ENCODE peak calls at places on chromosome 15, in four cellular contexts. One of them, this sample, is unnamed. For H3K4me1 and H3K36me3, the result is how much of the 10 kb centered on the place peaks cover.

GRCh38 chr15:40771242-40771641 is 1.5 kb downstream of the C15orf62 start:
- DNase-seq in sigmoid colon: no peak
- DNase-seq in GM23248: no peak
- DNase-seq in psoas muscle: no peak
- DNase-seq in this sample: no peak

GRCh38 chr15:77836901-77837648 is 204.4 kb upstream of the LINGO1 start:
- DNase-seq in GM23248: no peak
- DNase-seq in sigmoid colon: peak
- DNase-seq in psoas muscle: peak
- DNase-seq in this sample: peak

GRCh38 chr15:43093026-43093425 is 12.8 kb downstream of the UBR1 start:
- DNase-seq in sigmoid colon: no peak
- DNase-seq in GM23248: peak
- DNase-seq in psoas muscle: no peak
- DNase-seq in this sample: no peak

GRCh38 chr15:99296386-99296785 is 45.1 kb downstream of the LRRC28 start:
- DNase-seq in psoas muscle: no peak
- DNase-seq in sigmoid colon: no peak
- DNase-seq in GM23248: peak
- DNase-seq in this sample: no peak

GRCh38 chr15:78992416-78993256 is 47.8 kb upstream of the CTSH start:
- DNase-seq in GM23248: no peak
- DNase-seq in sigmoid colon: no peak
- DNase-seq in psoas muscle: no peak
- DNase-seq in this sample: peak

GRCh38 chr15:85649372-85649771 is 145.4 kb downstream of the KLHL25 start:
- DNase-seq in sigmoid colon: no peak
- DNase-seq in GM23248: peak
- DNase-seq in psoas muscle: no peak
- DNase-seq in this sample: peak

GRCh38 chr15:62254137-62254934 is 89.3 kb upstream of the C2CD4B start:
- DNase-seq in GM23248: peak
- DNase-seq in psoas muscle: peak
- DNase-seq in sigmoid colon: peak
- DNase-seq in this sample: peak

GRCh38 chr15:20341901-20342605 is 199.5 kb downstream of the GOLGA6L6 start:
- DNase-seq in psoas muscle: peak
- DNase-seq in sigmoid colon: peak
- DNase-seq in GM23248: no peak
- DNase-seq in this sample: peak

GRCh38 chr15:37056168-37056893 is 44.0 kb downstream of the MEIS2 start:
- DNase-seq in GM23248: no peak
- DNase-seq in psoas muscle: peak
- DNase-seq in sigmoid colon: peak
- DNase-seq in this sample: no peak

GRCh38 chr15:90075420-90076289 is 26.6 kb downstream of the IDH2 start:
- DNase-seq in GM23248: no peak
- DNase-seq in sigmoid colon: no peak
- DNase-seq in psoas muscle: no peak
- DNase-seq in this sample: no peak

GRCh38 chr15:44735482-44736260 is 657 bp upstream of the TRIM69 start:
- DNase-seq in sigmoid colon: peak
- DNase-seq in psoas muscle: peak
- DNase-seq in GM23248: peak
- DNase-seq in this sample: no peak

GRCh38 chr15:84982301-84982920 is 755 bp downstream of the PDE8A start:
- DNase-seq in psoas muscle: peak
- DNase-seq in GM23248: peak
- DNase-seq in sigmoid colon: peak
- DNase-seq in this sample: peak

GRCh38 chr15:85750319-85750806 is 44.4 kb downstream of the KLHL25 start:
- DNase-seq in GM23248: peak
- DNase-seq in psoas muscle: peak
- DNase-seq in sigmoid colon: peak
- DNase-seq in this sample: peak

GRCh38 chr15:42091753-42092665 is 2.4 kb downstream of the PLA2G4D start:
- DNase-seq in sigmoid colon: no peak
- DNase-seq in psoas muscle: no peak
- DNase-seq in GM23248: peak
- DNase-seq in this sample: no peak

GRCh38 chr15:23446215-23447106 is 582 bp downstream of the GOLGA6L2 start:
- DNase-seq in psoas muscle: no peak
- DNase-seq in sigmoid colon: no peak
- DNase-seq in GM23248: no peak
- DNase-seq in this sample: no peak

GRCh38 chr15:80568298-80568697 is 126.8 kb upstream of the ABHD17C start:
- DNase-seq in psoas muscle: no peak
- DNase-seq in sigmoid colon: no peak
- DNase-seq in GM23248: peak
- DNase-seq in this sample: no peak

GRCh38 chr15:80787238-80787805 is 8.2 kb downstream of the CEMIP start:
- DNase-seq in sigmoid colon: no peak
- DNase-seq in psoas muscle: no peak
- DNase-seq in GM23248: peak
- DNase-seq in this sample: no peak

GRCh38 chr15:68791431-68792283 is 29.0 kb downstream of the ANP32A start:
- DNase-seq in psoas muscle: no peak
- DNase-seq in sigmoid colon: no peak
- DNase-seq in GM23248: no peak
- DNase-seq in this sample: no peak

GRCh38 chr15:98881526-98882517 is 125.8 kb downstream of the PGPEP1L start:
- DNase-seq in sigmoid colon: no peak
- DNase-seq in GM23248: peak
- DNase-seq in psoas muscle: no peak
- DNase-seq in this sample: no peak

GRCh38 chr15:62348119-62348518 is 183.0 kb upstream of the C2CD4B start:
- DNase-seq in sigmoid colon: no peak
- DNase-seq in GM23248: no peak
- DNase-seq in psoas muscle: no peak
- DNase-seq in this sample: no peak

GRCh38 chr15:84400820-84401219 is 165.2 kb downstream of the GOLGA6L4 start:
- DNase-seq in psoas muscle: peak
- DNase-seq in sigmoid colon: no peak
- DNase-seq in GM23248: no peak
- DNase-seq in this sample: no peak

GRCh38 chr15:84108725-84109124 is 126.8 kb upstream of the GOLGA6L4 start:
- DNase-seq in psoas muscle: no peak
- DNase-seq in GM23248: peak
- DNase-seq in sigmoid colon: no peak
- DNase-seq in this sample: no peak

GRCh38 chr15:81038975-81039607 is 38.4 kb downstream of the TLNRD1 start:
- DNase-seq in psoas muscle: no peak
- DNase-seq in GM23248: no peak
- DNase-seq in sigmoid colon: no peak
- DNase-seq in this sample: no peak

GRCh38 chr15:74958908-74959642 is 2.5 kb upstream of the RPP25 start:
- DNase-seq in psoas muscle: no peak
- DNase-seq in GM23248: no peak
- DNase-seq in sigmoid colon: no peak
- DNase-seq in this sample: no peak

GRCh38 chr15:78438595-78439285 is 724 bp downstream of the IREB2 start:
- DNase-seq in sigmoid colon: no peak
- DNase-seq in GM23248: peak
- DNase-seq in psoas muscle: no peak
- DNase-seq in this sample: no peak

GRCh38 chr15:85296615-85297402 is 83.6 kb upstream of the AKAP13 start:
- DNase-seq in GM23248: peak
- DNase-seq in psoas muscle: peak
- DNase-seq in sigmoid colon: peak
- DNase-seq in this sample: no peak

GRCh38 chr15:85482896-85483295 is 102.5 kb downstream of the AKAP13 start:
- DNase-seq in psoas muscle: no peak
- DNase-seq in GM23248: peak
- DNase-seq in sigmoid colon: no peak
- DNase-seq in this sample: no peak

GRCh38 chr15:77974416-77975331 is 102.8 kb downstream of the TBC1D2B start:
- DNase-seq in GM23248: no peak
- DNase-seq in sigmoid colon: no peak
- DNase-seq in psoas muscle: no peak
- DNase-seq in this sample: no peak

GRCh38 chr15:38684461-38685000 is 119.9 kb upstream of the RASGRP1 start:
- DNase-seq in GM23248: no peak
- DNase-seq in psoas muscle: no peak
- DNase-seq in sigmoid colon: no peak
- DNase-seq in this sample: no peak

GRCh38 chr15:97902140-97902780 is 58.2 kb upstream of the ARRDC4 start:
- DNase-seq in GM23248: peak
- DNase-seq in sigmoid colon: no peak
- DNase-seq in psoas muscle: no peak
- DNase-seq in this sample: no peak

GRCh38 chr15:45372032-45372995 is 6.0 kb downstream of the GATM start:
- DNase-seq in GM23248: peak
- DNase-seq in psoas muscle: no peak
- DNase-seq in sigmoid colon: no peak
- DNase-seq in this sample: no peak

GRCh38 chr15:88907111-88907510 is 6.1 kb downstream of the MFGE8 start:
- DNase-seq in sigmoid colon: peak
- DNase-seq in psoas muscle: no peak
- DNase-seq in GM23248: no peak
- DNase-seq in this sample: no peak
- H3K4me1 ChIP-seq in sigmoid colon: under half
- H3K4me1 ChIP-seq in psoas muscle: half or more
- H3K4me1 ChIP-seq in GM23248: under half
- H3K4me1 ChIP-seq in this sample: under half

GRCh38 chr15:65051266-65051665 is 6.1 kb downstream of the SLC51B start:
- DNase-seq in sigmoid colon: no peak
- DNase-seq in psoas muscle: no peak
- DNase-seq in GM23248: no peak
- DNase-seq in this sample: no peak

GRCh38 chr15:65052956-65053355 is 7.8 kb downstream of the SLC51B start:
- DNase-seq in GM23248: no peak
- DNase-seq in sigmoid colon: no peak
- DNase-seq in psoas muscle: no peak
- DNase-seq in this sample: no peak

GRCh38 chr15:65050270-65050669 is 5.1 kb downstream of the SLC51B start:
- DNase-seq in psoas muscle: no peak
- DNase-seq in GM23248: no peak
- DNase-seq in sigmoid colon: no peak
- DNase-seq in this sample: no peak

GRCh38 chr15:65044724-65045481 is at the start of gene SLC51B:
- DNase-seq in sigmoid colon: peak
- DNase-seq in psoas muscle: no peak
- DNase-seq in GM23248: no peak
- DNase-seq in this sample: no peak

DNA sequence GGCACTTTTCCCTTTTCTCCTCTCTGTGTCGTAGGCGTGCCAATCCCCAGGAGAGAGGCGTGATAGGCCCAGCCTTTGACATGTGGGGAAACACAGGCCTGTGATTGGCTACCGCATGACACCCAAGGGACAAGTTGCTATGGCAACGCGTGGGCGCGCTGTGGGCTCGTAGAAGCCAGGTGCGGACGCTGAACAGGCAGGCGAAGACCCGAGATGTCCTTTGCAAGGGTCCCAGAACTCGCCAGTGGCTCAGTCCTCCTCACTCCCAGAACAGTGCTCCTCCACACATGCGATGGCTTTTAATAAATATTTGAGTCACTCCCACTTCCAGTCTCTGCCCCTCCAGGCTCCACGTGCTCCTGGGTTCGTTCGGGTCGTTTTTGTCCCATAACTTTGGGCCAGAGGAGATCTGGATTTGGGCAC is 4.2 kb downstream of the SLC51B start:
- DNase-seq in sigmoid colon: peak
- DNase-seq in psoas muscle: peak
- DNase-seq in GM23248: peak
- DNase-seq in this sample: peak
- H3K36me3 ChIP-seq in sigmoid colon: under half
- H3K36me3 ChIP-seq in psoas muscle: under half
- H3K36me3 ChIP-seq in GM23248: under half
- H3K36me3 ChIP-seq in this sample: under half

GRCh38 chr15:92120082-92120481 is 266.6 kb downstream of the SLCO3A1 start:
- DNase-seq in GM23248: peak
- DNase-seq in sigmoid colon: no peak
- DNase-seq in psoas muscle: no peak
- DNase-seq in this sample: no peak
- H3K4me1 ChIP-seq in GM23248: under half
- H3K4me1 ChIP-seq in sigmoid colon: under half
- H3K4me1 ChIP-seq in psoas muscle: under half
- H3K4me1 ChIP-seq in this sample: under half

GRCh38 chr15:60375255-60375809 is 22.5 kb downstream of the ANXA2 start:
- DNase-seq in sigmoid colon: no peak
- DNase-seq in GM23248: peak
- DNase-seq in psoas muscle: no peak
- DNase-seq in this sample: no peak

GRCh38 chr15:60373745-60374144 is 24.0 kb downstream of the ANXA2 start:
- DNase-seq in psoas muscle: no peak
- DNase-seq in sigmoid colon: no peak
- DNase-seq in GM23248: peak
- DNase-seq in this sample: no peak

GRCh38 chr15:60373327-60373726 is 24.5 kb downstream of the ANXA2 start:
- DNase-seq in sigmoid colon: no peak
- DNase-seq in GM23248: peak
- DNase-seq in psoas muscle: no peak
- DNase-seq in this sample: no peak

GRCh38 chr15:60374209-60374608 is 23.6 kb downstream of the ANXA2 start:
- DNase-seq in psoas muscle: no peak
- DNase-seq in GM23248: peak
- DNase-seq in sigmoid colon: no peak
- DNase-seq in this sample: no peak

DNA sequence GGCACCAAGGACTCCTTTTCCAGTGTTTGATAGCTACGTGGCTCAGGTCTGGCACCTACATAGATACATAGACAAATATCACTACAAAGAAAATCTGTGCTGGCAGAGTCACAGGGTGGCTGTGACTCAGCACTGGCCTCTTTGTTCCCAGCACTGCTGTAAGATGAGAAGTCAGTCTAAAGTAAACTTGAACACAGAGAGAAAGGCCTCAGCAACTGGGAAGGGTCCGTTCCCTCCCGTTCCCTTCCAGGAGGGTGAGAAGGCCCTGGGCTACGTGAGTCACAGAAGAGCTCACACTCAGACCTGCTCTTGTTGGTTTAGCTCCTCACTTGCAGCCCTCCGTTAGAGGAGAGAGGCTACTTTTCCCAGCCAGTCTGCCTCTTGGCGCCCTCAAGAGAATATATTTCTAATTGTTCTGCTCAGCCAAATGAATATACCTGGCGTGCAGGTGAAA is 23.1 kb downstream of the ANXA2 start:
- DNase-seq in sigmoid colon: peak
- DNase-seq in GM23248: peak
- DNase-seq in psoas muscle: peak
- DNase-seq in this sample: peak
- H3K36me3 ChIP-seq in sigmoid colon: under half
- H3K36me3 ChIP-seq in GM23248: half or more
- H3K36me3 ChIP-seq in psoas muscle: under half
- H3K36me3 ChIP-seq in this sample: under half

GRCh38 chr15:63351170-63351569 is 30.5 kb downstream of the CA12 start:
- DNase-seq in psoas muscle: no peak
- DNase-seq in GM23248: no peak
- DNase-seq in sigmoid colon: no peak
- DNase-seq in this sample: no peak
- H3K4me1 ChIP-seq in psoas muscle: under half
- H3K4me1 ChIP-seq in GM23248: under half
- H3K4me1 ChIP-seq in sigmoid colon: under half
- H3K4me1 ChIP-seq in this sample: under half

GRCh38 chr15:24752354-24752753 is 76.8 kb downstream of the NPAP1 start:
- DNase-seq in GM23248: no peak
- DNase-seq in sigmoid colon: no peak
- DNase-seq in psoas muscle: no peak
- DNase-seq in this sample: no peak
- H3K36me3 ChIP-seq in GM23248: under half
- H3K36me3 ChIP-seq in sigmoid colon: under half
- H3K36me3 ChIP-seq in psoas muscle: under half
- H3K36me3 ChIP-seq in this sample: under half

GRCh38 chr15:91889143-91889815 is 35.8 kb downstream of the SLCO3A1 start:
- DNase-seq in psoas muscle: no peak
- DNase-seq in sigmoid colon: no peak
- DNase-seq in GM23248: no peak
- DNase-seq in this sample: no peak
- H3K4me1 ChIP-seq in psoas muscle: under half
- H3K4me1 ChIP-seq in sigmoid colon: under half
- H3K4me1 ChIP-seq in GM23248: under half
- H3K4me1 ChIP-seq in this sample: under half

This sample was measured in aorta.